ENCODE peak calls at places on chromosome 13, in four cellular contexts. S is K562, U is GM12878, I is HepG2. N is an unnamed sample.

GRCh38 chr13:73171242-73171641 is 112.4 kb downstream of the KLF5 start:
- DNase-seq in S (no peak), U (no peak), I (no peak), N (no peak)

GRCh38 chr13:45108716-45109706 is 11.3 kb upstream of the GTF2F2 start:
- DNase-seq in S (no peak), U (peak; percentile 33), I (no peak), N (peak; percentile 54)

GRCh38 chr13:110879482-110879881 is 35.4 kb downstream of the ANKRD10 start:
- DNase-seq in S (no peak), U (no peak), I (no peak), N (no peak)

GRCh38 chr13:40910324-40911050 is 108.6 kb downstream of the ELF1 start:
- DNase-seq in S (no peak), U (peak; percentile 21), I (peak; percentile 21), N (no peak)

GRCh38 chr13:91347996-91348905 is 764 bp downstream of the MIR17HG start:
- DNase-seq in S (peak; percentile 99), U (no peak), I (no peak), N (peak; percentile 19)

GRCh38 chr13:40123962-40124647 is 468.6 kb downstream of the COG6 start:
- DNase-seq in S (no peak), U (no peak), I (no peak), N (no peak)

GRCh38 chr13:98900442-98900841 is 77.4 kb downstream of the DOCK9 start:
- DNase-seq in S (no peak), U (no peak), I (no peak), N (no peak)

GRCh38 chr13:92513672-92514071 is 712.9 kb upstream of the GPC6 start:
- DNase-seq in S (no peak), U (no peak), I (no peak), N (no peak)

GRCh38 chr13:51453959-51454703 is 1.3 kb upstream of the INTS6 start:
- DNase-seq in S (peak; percentile 10), U (no peak), I (no peak), N (no peak)

GRCh38 chr13:101452519-101453485 is at the start of gene ITGBL1:
- DNase-seq in S (no peak), U (no peak), I (no peak), N (no peak)

GRCh38 chr13:65378943-65379519 is 1851.1 kb downstream of the PCDH9 start:
- DNase-seq in S (no peak), U (no peak), I (no peak), N (no peak)

GRCh38 chr13:94329277-94329676 is 150.2 kb downstream of the DCT start:
- DNase-seq in S (no peak), U (no peak), I (no peak), N (no peak)

GRCh38 chr13:28268800-28269223 is 130.5 kb downstream of the PAN3 start:
- DNase-seq in S (no peak), U (peak; percentile 94), I (no peak), N (no peak)
- TF ChIP-seq TCF7 in S (no peak), U (peak; percentile 83), I (no peak), N (no peak)

DNA sequence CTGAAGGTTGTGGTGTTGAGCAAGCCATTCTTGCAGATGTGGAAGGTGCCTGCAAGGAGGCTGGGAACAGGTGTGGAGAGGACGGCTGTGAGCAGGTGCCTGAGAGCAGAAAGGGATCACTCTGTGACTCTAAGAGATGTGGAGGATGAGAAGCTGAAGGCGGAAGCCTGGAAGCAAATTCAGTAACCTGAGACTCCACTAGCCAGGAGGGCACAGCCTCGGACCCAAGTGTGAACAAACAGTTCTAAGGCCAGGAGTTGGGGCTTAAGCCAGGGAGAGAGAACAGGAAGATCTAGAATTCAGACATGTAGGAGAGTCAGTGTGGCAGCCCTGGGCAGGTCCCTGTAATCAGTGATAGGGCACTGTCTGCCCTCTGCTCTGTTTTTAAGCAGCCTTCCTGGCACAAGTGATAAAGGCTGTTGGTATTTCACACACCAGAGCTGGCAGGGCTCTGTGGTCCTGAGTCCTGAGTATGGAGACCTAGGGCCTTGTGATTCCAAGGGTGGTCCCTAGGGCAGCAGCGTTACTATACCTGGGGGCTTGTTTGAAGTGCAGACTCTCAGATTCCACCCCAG is 131.3 kb downstream of the SLC7A1 start:
- DNase-seq in S (no peak), U (no peak), I (no peak), N (no peak)
- TF ChIP-seq TCF7 in S (no peak), U (no peak), I (no peak), N (no peak)

GRCh38 chr13:43057653-43058317 is 34.4 kb downstream of the DNAJC15 start:
- DNase-seq in S (no peak), U (no peak), I (peak; percentile 97), N (peak; percentile 23)
- TF ChIP-seq TCF7 in S (no peak), U (peak; percentile 57), I (peak; percentile 93), N (no peak)

GRCh38 chr13:54241719-54242118 is 1213.1 kb downstream of the OLFM4 start:
- DNase-seq in S (no peak), U (no peak), I (no peak), N (no peak)
- TF ChIP-seq TCF7 in S (no peak), U (no peak), I (no peak), N (no peak)

N was measured in WTC11.